ENCODE peak calls at places on chromosomes 12 and 14, in ten cellular contexts. One of them, this sample, is unnamed.

GRCh38 chr12:46531804-46532203 is 159.2 kb upstream of the SLC38A2 start:
- DNase-seq in activated CD4-positive, alpha-beta T cell treated with anti-CD3 and anti-CD28 coated beads, Interleukin-2, amount 50 U/mL, for 48 hours: no peak
- DNase-seq in Calu3: no peak
- DNase-seq in A172: no peak
- DNase-seq in Daoy: no peak
- DNase-seq in endothelial cell: no peak
- DNase-seq in GM04504: no peak
- DNase-seq in RCC 7860: no peak
- DNase-seq in cardiac fibroblast: no peak
- DNase-seq in SK-N-MC: no peak
- DNase-seq in this sample: no peak

GRCh38 chr14:104362761-104363605 is 216.6 kb upstream of the C14orf180 start:
- DNase-seq in activated CD4-positive, alpha-beta T cell treated with anti-CD3 and anti-CD28 coated beads, Interleukin-2, amount 50 U/mL, for 48 hours: no peak
- DNase-seq in cardiac fibroblast: no peak
- DNase-seq in RCC 7860: no peak
- DNase-seq in Daoy: no peak
- DNase-seq in A172: no peak
- DNase-seq in SK-N-MC: no peak
- DNase-seq in Calu3: no peak
- DNase-seq in endothelial cell: no peak
- DNase-seq in GM04504: no peak
- DNase-seq in this sample: no peak

GRCh38 chr14:30389134-30389900 is 169.6 kb upstream of the G2E3 start:
- DNase-seq in RCC 7860: no peak
- DNase-seq in activated CD4-positive, alpha-beta T cell treated with anti-CD3 and anti-CD28 coated beads, Interleukin-2, amount 50 U/mL, for 48 hours: no peak
- DNase-seq in Daoy: peak
- DNase-seq in Calu3: peak
- DNase-seq in GM04504: peak
- DNase-seq in A172: peak
- DNase-seq in SK-N-MC: no peak
- DNase-seq in cardiac fibroblast: peak
- DNase-seq in endothelial cell: no peak
- DNase-seq in this sample: no peak

GRCh38 chr12:25531502-25532052 is 21.5 kb downstream of the LMNTD1 start:
- DNase-seq in activated CD4-positive, alpha-beta T cell treated with anti-CD3 and anti-CD28 coated beads, Interleukin-2, amount 50 U/mL, for 48 hours: no peak
- DNase-seq in cardiac fibroblast: no peak
- DNase-seq in Daoy: no peak
- DNase-seq in GM04504: no peak
- DNase-seq in Calu3: no peak
- DNase-seq in SK-N-MC: no peak
- DNase-seq in RCC 7860: no peak
- DNase-seq in A172: no peak
- DNase-seq in endothelial cell: no peak
- DNase-seq in this sample: no peak

GRCh38 chr12:124940393-124941169 is 26.1 kb upstream of the UBC start:
- DNase-seq in endothelial cell: peak
- DNase-seq in RCC 7860: peak
- DNase-seq in GM04504: peak
- DNase-seq in A172: peak
- DNase-seq in cardiac fibroblast: peak
- DNase-seq in Daoy: peak
- DNase-seq in SK-N-MC: peak
- DNase-seq in activated CD4-positive, alpha-beta T cell treated with anti-CD3 and anti-CD28 coated beads, Interleukin-2, amount 50 U/mL, for 48 hours: peak
- DNase-seq in Calu3: peak
- DNase-seq in this sample: peak

GRCh38 chr14:54975856-54976255 is 51.0 kb downstream of the WDHD1 start:
- DNase-seq in RCC 7860: no peak
- DNase-seq in activated CD4-positive, alpha-beta T cell treated with anti-CD3 and anti-CD28 coated beads, Interleukin-2, amount 50 U/mL, for 48 hours: no peak
- DNase-seq in GM04504: no peak
- DNase-seq in endothelial cell: no peak
- DNase-seq in cardiac fibroblast: peak
- DNase-seq in SK-N-MC: no peak
- DNase-seq in Daoy: peak
- DNase-seq in A172: no peak
- DNase-seq in Calu3: no peak
- DNase-seq in this sample: no peak

GRCh38 chr12:110726708-110727369 is 15.9 kb downstream of the PPP1CC start:
- DNase-seq in A172: no peak
- DNase-seq in endothelial cell: no peak
- DNase-seq in SK-N-MC: no peak
- DNase-seq in Calu3: no peak
- DNase-seq in cardiac fibroblast: no peak
- DNase-seq in RCC 7860: no peak
- DNase-seq in GM04504: no peak
- DNase-seq in activated CD4-positive, alpha-beta T cell treated with anti-CD3 and anti-CD28 coated beads, Interleukin-2, amount 50 U/mL, for 48 hours: no peak
- DNase-seq in Daoy: no peak
- DNase-seq in this sample: no peak

GRCh38 chr12:34597548-34598351 is 575.5 kb downstream of the ALG10 start:
- DNase-seq in Daoy: no peak
- DNase-seq in Calu3: no peak
- DNase-seq in SK-N-MC: no peak
- DNase-seq in A172: no peak
- DNase-seq in endothelial cell: no peak
- DNase-seq in RCC 7860: no peak
- DNase-seq in activated CD4-positive, alpha-beta T cell treated with anti-CD3 and anti-CD28 coated beads, Interleukin-2, amount 50 U/mL, for 48 hours: no peak
- DNase-seq in cardiac fibroblast: no peak
- DNase-seq in GM04504: no peak
- DNase-seq in this sample: no peak

GRCh38 chr14:92637228-92637627 is 111.2 kb downstream of the LGMN start:
- DNase-seq in A172: no peak
- DNase-seq in SK-N-MC: no peak
- DNase-seq in cardiac fibroblast: peak
- DNase-seq in activated CD4-positive, alpha-beta T cell treated with anti-CD3 and anti-CD28 coated beads, Interleukin-2, amount 50 U/mL, for 48 hours: no peak
- DNase-seq in RCC 7860: no peak
- DNase-seq in GM04504: no peak
- DNase-seq in Daoy: no peak
- DNase-seq in endothelial cell: no peak
- DNase-seq in Calu3: no peak
- DNase-seq in this sample: no peak

GRCh38 chr12:123055281-123055766 is 74.8 kb downstream of the ARL6IP4 start:
- DNase-seq in endothelial cell: no peak
- DNase-seq in GM04504: no peak
- DNase-seq in Daoy: no peak
- DNase-seq in activated CD4-positive, alpha-beta T cell treated with anti-CD3 and anti-CD28 coated beads, Interleukin-2, amount 50 U/mL, for 48 hours: no peak
- DNase-seq in Calu3: no peak
- DNase-seq in SK-N-MC: no peak
- DNase-seq in cardiac fibroblast: no peak
- DNase-seq in A172: no peak
- DNase-seq in RCC 7860: no peak
- DNase-seq in this sample: no peak

GRCh38 chr12:130456375-130457199 is 118.9 kb downstream of the PIWIL1 start:
- DNase-seq in GM04504: no peak
- DNase-seq in Daoy: no peak
- DNase-seq in SK-N-MC: no peak
- DNase-seq in activated CD4-positive, alpha-beta T cell treated with anti-CD3 and anti-CD28 coated beads, Interleukin-2, amount 50 U/mL, for 48 hours: no peak
- DNase-seq in cardiac fibroblast: no peak
- DNase-seq in RCC 7860: no peak
- DNase-seq in Calu3: no peak
- DNase-seq in A172: no peak
- DNase-seq in endothelial cell: no peak
- DNase-seq in this sample: no peak

GRCh38 chr14:58808828-58809227 is 171.1 kb downstream of the DACT1 start:
- DNase-seq in activated CD4-positive, alpha-beta T cell treated with anti-CD3 and anti-CD28 coated beads, Interleukin-2, amount 50 U/mL, for 48 hours: no peak
- DNase-seq in endothelial cell: no peak
- DNase-seq in GM04504: no peak
- DNase-seq in cardiac fibroblast: peak
- DNase-seq in Calu3: peak
- DNase-seq in Daoy: peak
- DNase-seq in SK-N-MC: no peak
- DNase-seq in RCC 7860: no peak
- DNase-seq in A172: no peak
- DNase-seq in this sample: no peak

GRCh38 chr12:74227846-74228545 is 309.6 kb upstream of the ATXN7L3B start:
- DNase-seq in Daoy: no peak
- DNase-seq in GM04504: no peak
- DNase-seq in endothelial cell: no peak
- DNase-seq in SK-N-MC: no peak
- DNase-seq in activated CD4-positive, alpha-beta T cell treated with anti-CD3 and anti-CD28 coated beads, Interleukin-2, amount 50 U/mL, for 48 hours: no peak
- DNase-seq in Calu3: no peak
- DNase-seq in A172: no peak
- DNase-seq in cardiac fibroblast: no peak
- DNase-seq in RCC 7860: no peak
- DNase-seq in this sample: no peak

GRCh38 chr12:114779647-114780046 is 95.7 kb upstream of the TBX3 start:
- DNase-seq in activated CD4-positive, alpha-beta T cell treated with anti-CD3 and anti-CD28 coated beads, Interleukin-2, amount 50 U/mL, for 48 hours: no peak
- DNase-seq in endothelial cell: no peak
- DNase-seq in SK-N-MC: no peak
- DNase-seq in GM04504: no peak
- DNase-seq in Calu3: no peak
- DNase-seq in RCC 7860: no peak
- DNase-seq in A172: no peak
- DNase-seq in Daoy: no peak
- DNase-seq in cardiac fibroblast: no peak
- DNase-seq in this sample: no peak

GRCh38 chr12:12510141-12510540 is 52.5 kb downstream of the DUSP16 start:
- DNase-seq in RCC 7860: peak
- DNase-seq in Calu3: no peak
- DNase-seq in endothelial cell: no peak
- DNase-seq in A172: peak
- DNase-seq in GM04504: no peak
- DNase-seq in activated CD4-positive, alpha-beta T cell treated with anti-CD3 and anti-CD28 coated beads, Interleukin-2, amount 50 U/mL, for 48 hours: no peak
- DNase-seq in Daoy: peak
- DNase-seq in SK-N-MC: no peak
- DNase-seq in cardiac fibroblast: peak
- DNase-seq in this sample: no peak

GRCh38 chr14:22555573-22556011 is 33.4 kb downstream of the DAD1 start:
- DNase-seq in cardiac fibroblast: no peak
- DNase-seq in Calu3: no peak
- DNase-seq in activated CD4-positive, alpha-beta T cell treated with anti-CD3 and anti-CD28 coated beads, Interleukin-2, amount 50 U/mL, for 48 hours: peak
- DNase-seq in RCC 7860: peak
- DNase-seq in endothelial cell: no peak
- DNase-seq in Daoy: peak
- DNase-seq in GM04504: no peak
- DNase-seq in A172: peak
- DNase-seq in SK-N-MC: no peak
- DNase-seq in this sample: peak